ENCODE peak calls at places on chromosomes 11 and 22, in eight cellular contexts. E is CD8-positive, alpha-beta T cell; N is mucosa of descending colon; F is H7; O is HEK293T; Z is neuronal stem cell; V is WTC11; X is progenitor cell of endocrine pancreas. C is an unnamed sample.

GRCh38 chr22:27919943-27920755 is 1.1 kb upstream of the PITPNB start:
- DNase-seq in E (no peak), N (no peak), F (peak; percentile 63), O (peak; percentile 58), Z (peak; percentile 54), V (no peak), X (no peak), C (peak; percentile 50)

GRCh38 chr22:31100762-31101525 is 6.4 kb downstream of the SELENOM start:
- DNase-seq in E (no peak), N (no peak), F (no peak), O (no peak), Z (no peak), V (no peak), X (no peak), C (no peak)

GRCh38 chr11:43790444-43790794 is 90.2 kb upstream of the ALKBH3 start:
- DNase-seq in E (no peak), N (no peak), F (no peak), O (no peak), Z (no peak), V (no peak), X (no peak), C (no peak)

GRCh38 chr11:118535261-118535660 is 4.3 kb downstream of the TMEM25 start:
- DNase-seq in E (no peak), N (no peak), F (no peak), O (no peak), Z (no peak), V (no peak), X (no peak), C (no peak)

GRCh38 chr22:36430863-36431262 is 43.1 kb upstream of the MYH9 start:
- DNase-seq in E (no peak), N (no peak), F (no peak), O (no peak), Z (no peak), V (no peak), X (no peak), C (no peak)

GRCh38 chr11:103749158-103749557 is 287.3 kb upstream of the DDI1 start:
- DNase-seq in E (no peak), N (no peak), F (no peak), O (no peak), Z (no peak), V (no peak), X (no peak), C (peak; percentile 10)

GRCh38 chr11:102757823-102758549 is 22.4 kb downstream of the MMP10 start:
- DNase-seq in E (no peak), N (no peak), F (no peak), O (no peak), Z (no peak), V (no peak), X (no peak), C (peak; percentile 88)

GRCh38 chr11:66328307-66329144 is 7.7 kb downstream of the RIN1 start:
- DNase-seq in E (peak; percentile 74), N (peak; percentile 82), F (peak; percentile 95), O (peak; percentile 86), Z (peak; percentile 71), V (peak; percentile 85), X (peak; percentile 74), C (peak; percentile 78)

GRCh38 chr11:1983601-1983961 is 14.1 kb downstream of the H19 start:
- DNase-seq in E (no peak), N (no peak), F (no peak), O (no peak), Z (no peak), V (no peak), X (no peak), C (no peak)

GRCh38 chr11:117953029-117953671 is 23.9 kb upstream of the TMPRSS13 start:
- DNase-seq in E (no peak), N (no peak), F (no peak), O (no peak), Z (no peak), V (no peak), X (no peak), C (no peak)

GRCh38 chr11:4546876-4547275 is 1.9 kb downstream of the OR52M1 start:
- DNase-seq in E (no peak), N (no peak), F (no peak), O (no peak), Z (no peak), V (no peak), X (no peak), C (peak; percentile 63)

GRCh38 chr11:34869425-34869824 is 46.8 kb downstream of the APIP start:
- DNase-seq in E (no peak), N (no peak), F (peak; percentile 43), O (peak; percentile 28), Z (no peak), V (peak; percentile 18), X (no peak), C (no peak)

GRCh38 chr22:50678651-50679521 is 6.3 kb downstream of the SHANK3 start:
- DNase-seq in E (no peak), N (no peak), F (peak; percentile 35), O (no peak), Z (no peak), V (no peak), X (no peak), C (no peak)

GRCh38 chr22:18076060-18076497 is 1.7 kb upstream of the PEX26 start:
- DNase-seq in E (no peak), N (peak; percentile 85), F (peak; percentile 76), O (peak; percentile 79), Z (peak; percentile 79), V (peak; percentile 31), X (peak; percentile 39), C (peak; percentile 91)

GRCh38 chr11:109695696-109696095 is 273.7 kb downstream of the C11orf87 start:
- DNase-seq in E (no peak), N (no peak), F (no peak), O (no peak), Z (no peak), V (no peak), X (no peak), C (peak; percentile 13)

GRCh38 chr22:38176170-38176741 is 5.4 kb downstream of the PLA2G6 start:
- DNase-seq in E (no peak), N (peak; percentile 55), F (no peak), O (no peak), Z (no peak), V (no peak), X (no peak), C (peak; percentile 87)

GRCh38 chr11:102288745-102289083 is 28.6 kb upstream of the BIRC3 start:
- DNase-seq in E (no peak), N (no peak), F (no peak), O (no peak), Z (no peak), V (no peak), X (no peak), C (no peak)

GRCh38 chr11:106061936-106062591 is 15.1 kb downstream of the KBTBD3 start:
- DNase-seq in E (no peak), N (no peak), F (no peak), O (no peak), Z (no peak), V (no peak), X (no peak), C (no peak)

GRCh38 chr11:57639321-57640067 is 10.2 kb downstream of the YPEL4 start:
- DNase-seq in E (no peak), N (no peak), F (peak; percentile 98), O (no peak), Z (peak; percentile 98), V (peak; percentile 97), X (peak; percentile 88), C (peak; percentile 54)

GRCh38 chr11:11732116-11732515 is 109.7 kb upstream of the USP47 start:
- DNase-seq in E (no peak), N (no peak), F (no peak), O (no peak), Z (no peak), V (no peak), X (no peak), C (peak; percentile 5)

GRCh38 chr11:85620243-85620642 is 6.9 kb downstream of the DLG2 start:
- DNase-seq in E (no peak), N (no peak), F (no peak), O (no peak), Z (no peak), V (no peak), X (no peak), C (peak; percentile 15)

GRCh38 chr11:130865091-130865771 is 51.0 kb downstream of the SNX19 start:
- DNase-seq in E (no peak), N (no peak), F (peak; percentile 28), O (no peak), Z (no peak), V (no peak), X (no peak), C (peak; percentile 18)

GRCh38 chr11:70607561-70607960 is 209.2 kb downstream of the CTTN start:
- DNase-seq in E (no peak), N (no peak), F (no peak), O (no peak), Z (no peak), V (no peak), X (no peak), C (no peak)

GRCh38 chr11:44808053-44808753 is 81.4 kb downstream of the TSPAN18 start:
- DNase-seq in E (no peak), N (no peak), F (no peak), O (no peak), Z (no peak), V (no peak), X (no peak), C (no peak)

GRCh38 chr22:46969491-46969890 is 207.0 kb downstream of the TBC1D22A start:
- DNase-seq in E (no peak), N (no peak), F (no peak), O (no peak), Z (no peak), V (no peak), X (no peak), C (no peak)

GRCh38 chr11:14500181-14500651 is 605 bp upstream of the COPB1 start:
- DNase-seq in E (peak; percentile 28), N (peak; percentile 82), F (peak; percentile 48), O (peak; percentile 31), Z (peak; percentile 4), V (no peak), X (no peak), C (peak; percentile 65)

GRCh38 chr11:110173775-110174644 is 80.8 kb downstream of the ZC3H12C start:
- DNase-seq in E (peak; percentile 41), N (peak; percentile 83), F (peak; percentile 82), O (peak; percentile 78), Z (peak; percentile 67), V (peak; percentile 85), X (peak; percentile 52), C (peak; percentile 79)

GRCh38 chr11:96012086-96012824 is 88.3 kb upstream of the MTMR2 start:
- DNase-seq in E (peak; percentile 38), N (peak; percentile 59), F (peak; percentile 22), O (peak; percentile 22), Z (peak; percentile 36), V (no peak), X (no peak), C (peak; percentile 99)

GRCh38 chr22:26842103-26842502 is 184.7 kb downstream of the MIAT start:
- DNase-seq in E (no peak), N (no peak), F (no peak), O (no peak), Z (no peak), V (no peak), X (no peak), C (no peak)

GRCh38 chr22:47030143-47030641 is 267.7 kb downstream of the TBC1D22A start:
- DNase-seq in E (no peak), N (no peak), F (no peak), O (no peak), Z (no peak), V (no peak), X (no peak), C (no peak)

GRCh38 chr22:30541979-30542810 is 4.3 kb downstream of the SEC14L6 start:
- DNase-seq in E (no peak), N (no peak), F (peak; percentile 86), O (no peak), Z (peak; percentile 24), V (peak; percentile 71), X (peak; percentile 28), C (peak; percentile 73)

GRCh38 chr11:95389427-95389826 is 158.4 kb upstream of the SESN3 start:
- DNase-seq in E (no peak), N (no peak), F (no peak), O (no peak), Z (no peak), V (no peak), X (no peak), C (no peak)

GRCh38 chr22:24471570-24471969 is 23.6 kb upstream of the UPB1 start:
- DNase-seq in E (no peak), N (no peak), F (no peak), O (no peak), Z (no peak), V (no peak), X (no peak), C (no peak)

GRCh38 chr11:102157219-102157618 is 47.0 kb downstream of the YAP1 start:
- DNase-seq in E (no peak), N (peak; percentile 84), F (no peak), O (peak; percentile 22), Z (no peak), V (no peak), X (no peak), C (peak; percentile 72)